ENCODE peak calls at places on chromosomes 4 and X, in five cellular contexts. One of them, this sample, is unnamed.
A peak's percentile ranks its signal among the peaks of the same experiment; 100 is the strongest.

GRCh38 chrX:78979789-78980464 is 34.7 kb downstream of the P2RY10 start:
- DNase-seq in ovary: no peak
- DNase-seq in BJ: no peak
- DNase-seq in NCI-H1694: no peak
- DNase-seq in HT1080: peak; percentile 3
- DNase-seq in this sample: no peak

GRCh38 chr4:98694076-98694475 is 35.7 kb upstream of the TSPAN5 start:
- DNase-seq in ovary: no peak
- DNase-seq in BJ: no peak
- DNase-seq in NCI-H1694: no peak
- DNase-seq in HT1080: no peak
- DNase-seq in this sample: no peak

GRCh38 chr4:173334891-173335754 is 965 bp upstream of the HMGB2 start:
- DNase-seq in ovary: peak; percentile 69
- DNase-seq in BJ: peak; percentile 41
- DNase-seq in NCI-H1694: peak; percentile 62
- DNase-seq in HT1080: peak; percentile 93
- DNase-seq in this sample: peak; percentile 62

GRCh38 chr4:142480244-142480643 is 365.9 kb downstream of the INPP4B start:
- DNase-seq in ovary: no peak
- DNase-seq in BJ: no peak
- DNase-seq in NCI-H1694: no peak
- DNase-seq in HT1080: peak; percentile 63
- DNase-seq in this sample: no peak

GRCh38 chrX:44244008-44244407 is 99.5 kb downstream of the EFHC2 start:
- DNase-seq in ovary: no peak
- DNase-seq in BJ: no peak
- DNase-seq in NCI-H1694: peak; percentile 52
- DNase-seq in HT1080: peak; percentile 35
- DNase-seq in this sample: no peak

GRCh38 chrX:37926700-37927099 is 79.3 kb upstream of the DYNLT3 start:
- DNase-seq in ovary: no peak
- DNase-seq in BJ: no peak
- DNase-seq in NCI-H1694: peak; percentile 20
- DNase-seq in HT1080: no peak
- DNase-seq in this sample: no peak

GRCh38 chr4:77699731-77700210 is 94.2 kb downstream of the CXCL13 start:
- DNase-seq in ovary: no peak
- DNase-seq in BJ: peak; percentile 37
- DNase-seq in NCI-H1694: peak; percentile 77
- DNase-seq in HT1080: peak; percentile 83
- DNase-seq in this sample: no peak

GRCh38 chr4:7371122-7371941 is 63.4 kb downstream of the PSAPL1 start:
- DNase-seq in ovary: no peak
- DNase-seq in BJ: no peak
- DNase-seq in NCI-H1694: no peak
- DNase-seq in HT1080: peak; percentile 25
- DNase-seq in this sample: no peak

GRCh38 chr4:16269742-16270522 is 43.7 kb upstream of the TAPT1 start:
- DNase-seq in ovary: no peak
- DNase-seq in BJ: peak; percentile 92
- DNase-seq in NCI-H1694: no peak
- DNase-seq in HT1080: peak; percentile 98
- DNase-seq in this sample: peak; percentile 22

GRCh38 chrX:121592884-121593283 is 545.5 kb downstream of the GLUD2 start:
- DNase-seq in ovary: no peak
- DNase-seq in BJ: no peak
- DNase-seq in NCI-H1694: no peak
- DNase-seq in HT1080: no peak
- DNase-seq in this sample: no peak